ENCODE peak calls at places on chromosomes 2 and 18, in ten cellular contexts. One of them, this sample, is unnamed.

GRCh38 chr2:120434909-120435308 is 89.0 kb downstream of the INHBB start:
- DNase-seq in IMR-90: no peak
- DNase-seq in RPMI7951: no peak
- DNase-seq in AG08396: no peak
- DNase-seq in T-helper 1 cell: no peak
- DNase-seq in islet precursor cell: peak
- DNase-seq in NCI-H2029: no peak
- DNase-seq in activated T-cell treated with anti-CD3 and anti-CD28 coated beads for 1 hour: no peak
- DNase-seq in activated T-helper 1 cell treated with Interleukin-2 at 50 U/mL for 16 hours: no peak
- DNase-seq in NCI-H1417: no peak
- DNase-seq in this sample: no peak

GRCh38 chr2:65790676-65790935 is 358.2 kb upstream of the SPRED2 start:
- DNase-seq in IMR-90: no peak
- DNase-seq in RPMI7951: no peak
- DNase-seq in AG08396: no peak
- DNase-seq in T-helper 1 cell: no peak
- DNase-seq in islet precursor cell: no peak
- DNase-seq in NCI-H2029: no peak
- DNase-seq in activated T-cell treated with anti-CD3 and anti-CD28 coated beads for 1 hour: no peak
- DNase-seq in activated T-helper 1 cell treated with Interleukin-2 at 50 U/mL for 16 hours: no peak
- DNase-seq in NCI-H1417: no peak
- DNase-seq in this sample: no peak

GRCh38 chr2:237405605-237406004 is 8.4 kb downstream of the COL6A3 start:
- DNase-seq in IMR-90: peak
- DNase-seq in RPMI7951: no peak
- DNase-seq in AG08396: no peak
- DNase-seq in T-helper 1 cell: no peak
- DNase-seq in islet precursor cell: no peak
- DNase-seq in NCI-H2029: no peak
- DNase-seq in activated T-cell treated with anti-CD3 and anti-CD28 coated beads for 1 hour: no peak
- DNase-seq in activated T-helper 1 cell treated with Interleukin-2 at 50 U/mL for 16 hours: no peak
- DNase-seq in NCI-H1417: no peak
- DNase-seq in this sample: no peak

GRCh38 chr18:28124239-28125029 is 52.5 kb downstream of the CDH2 start:
- DNase-seq in IMR-90: no peak
- DNase-seq in RPMI7951: peak
- DNase-seq in AG08396: no peak
- DNase-seq in T-helper 1 cell: no peak
- DNase-seq in islet precursor cell: no peak
- DNase-seq in NCI-H2029: no peak
- DNase-seq in activated T-cell treated with anti-CD3 and anti-CD28 coated beads for 1 hour: no peak
- DNase-seq in activated T-helper 1 cell treated with Interleukin-2 at 50 U/mL for 16 hours: no peak
- DNase-seq in NCI-H1417: no peak
- DNase-seq in this sample: no peak

GRCh38 chr2:392921-393270 is 105.0 kb upstream of the ALKAL2 start:
- DNase-seq in IMR-90: no peak
- DNase-seq in RPMI7951: no peak
- DNase-seq in AG08396: no peak
- DNase-seq in T-helper 1 cell: no peak
- DNase-seq in islet precursor cell: no peak
- DNase-seq in NCI-H2029: no peak
- DNase-seq in activated T-cell treated with anti-CD3 and anti-CD28 coated beads for 1 hour: no peak
- DNase-seq in activated T-helper 1 cell treated with Interleukin-2 at 50 U/mL for 16 hours: no peak
- DNase-seq in NCI-H1417: no peak
- DNase-seq in this sample: no peak

GRCh38 chr2:121809607-121810006 is 54.2 kb downstream of the TSN start:
- DNase-seq in IMR-90: no peak
- DNase-seq in RPMI7951: peak
- DNase-seq in AG08396: no peak
- DNase-seq in T-helper 1 cell: no peak
- DNase-seq in islet precursor cell: no peak
- DNase-seq in NCI-H2029: peak
- DNase-seq in activated T-cell treated with anti-CD3 and anti-CD28 coated beads for 1 hour: no peak
- DNase-seq in activated T-helper 1 cell treated with Interleukin-2 at 50 U/mL for 16 hours: no peak
- DNase-seq in NCI-H1417: no peak
- DNase-seq in this sample: no peak

GRCh38 chr2:44801676-44802408 is 139.7 kb upstream of the SIX3 start:
- DNase-seq in IMR-90: no peak
- DNase-seq in RPMI7951: no peak
- DNase-seq in AG08396: no peak
- DNase-seq in T-helper 1 cell: no peak
- DNase-seq in islet precursor cell: no peak
- DNase-seq in NCI-H2029: no peak
- DNase-seq in activated T-cell treated with anti-CD3 and anti-CD28 coated beads for 1 hour: no peak
- DNase-seq in activated T-helper 1 cell treated with Interleukin-2 at 50 U/mL for 16 hours: no peak
- DNase-seq in NCI-H1417: no peak
- DNase-seq in this sample: no peak

GRCh38 chr18:60372598-60372997 is at the start of gene MC4R:
- DNase-seq in IMR-90: peak
- DNase-seq in RPMI7951: peak
- DNase-seq in AG08396: peak
- DNase-seq in T-helper 1 cell: no peak
- DNase-seq in islet precursor cell: peak
- DNase-seq in NCI-H2029: peak
- DNase-seq in activated T-cell treated with anti-CD3 and anti-CD28 coated beads for 1 hour: no peak
- DNase-seq in activated T-helper 1 cell treated with Interleukin-2 at 50 U/mL for 16 hours: no peak
- DNase-seq in NCI-H1417: peak
- DNase-seq in this sample: no peak

GRCh38 chr2:155377178-155377780 is 678.8 kb downstream of the KCNJ3 start:
- DNase-seq in IMR-90: peak
- DNase-seq in RPMI7951: peak
- DNase-seq in AG08396: peak
- DNase-seq in T-helper 1 cell: no peak
- DNase-seq in islet precursor cell: no peak
- DNase-seq in NCI-H2029: peak
- DNase-seq in activated T-cell treated with anti-CD3 and anti-CD28 coated beads for 1 hour: no peak
- DNase-seq in activated T-helper 1 cell treated with Interleukin-2 at 50 U/mL for 16 hours: no peak
- DNase-seq in NCI-H1417: no peak
- DNase-seq in this sample: no peak

GRCh38 chr18:45628979-45629958 is 14.0 kb downstream of the SLC14A2 start:
- DNase-seq in IMR-90: peak
- DNase-seq in RPMI7951: peak
- DNase-seq in AG08396: no peak
- DNase-seq in T-helper 1 cell: no peak
- DNase-seq in islet precursor cell: peak
- DNase-seq in NCI-H2029: no peak
- DNase-seq in activated T-cell treated with anti-CD3 and anti-CD28 coated beads for 1 hour: no peak
- DNase-seq in activated T-helper 1 cell treated with Interleukin-2 at 50 U/mL for 16 hours: no peak
- DNase-seq in NCI-H1417: no peak
- DNase-seq in this sample: no peak

This sample was measured in GM18507.